ENCODE peak calls at places on chromosomes 11 and 22, in seven cellular contexts. P, I, Y, O, X, B and D are unnamed samples.
A peak's percentile ranks its signal among the peaks of the same experiment; 100 is the strongest.

GRCh38 chr11:134538793-134539192 is 126.8 kb upstream of the B3GAT1 start:
- DNase-seq in O (no peak), B (no peak), Y (no peak), X (no peak), P (peak; percentile 50), I (no peak), D (no peak)

GRCh38 chr22:27906241-27906640 is 12.8 kb downstream of the PITPNB start:
- DNase-seq in Y (no peak), O (no peak), P (no peak), B (no peak), X (no peak), I (no peak), D (no peak)

GRCh38 chr22:44721206-44721605 is 19.2 kb downstream of the PRR5 start:
- DNase-seq in I (no peak), O (no peak), X (no peak), Y (no peak), P (no peak), B (no peak), D (no peak)

GRCh38 chr11:60891103-60891741 is 15.2 kb downstream of the PRPF19 start:
- DNase-seq in Y (no peak), X (no peak), P (no peak), I (peak; percentile 74), B (no peak), O (no peak), D (no peak)

GRCh38 chr11:9231848-9232177 is 33.3 kb downstream of the DENND5A start:
- DNase-seq in O (no peak), B (no peak), Y (no peak), I (no peak), P (no peak), X (no peak), D (no peak)

GRCh38 chr11:116328851-116329250 is 443.9 kb downstream of the BUD13 start:
- DNase-seq in O (no peak), P (no peak), Y (no peak), X (no peak), B (no peak), I (no peak), D (no peak)

GRCh38 chr11:36311926-36312592 is 16.0 kb downstream of the PRR5L start:
- DNase-seq in Y (no peak), I (no peak), B (no peak), P (no peak), X (no peak), O (no peak), D (no peak)

GRCh38 chr11:30855383-30856006 is 269.3 kb upstream of the MPPED2 start:
- DNase-seq in B (no peak), X (no peak), Y (no peak), O (peak; percentile 9), I (no peak), P (no peak), D (no peak)

GRCh38 chr11:94588366-94588952 is 21.3 kb downstream of the PIWIL4 start:
- DNase-seq in Y (no peak), I (no peak), X (no peak), O (no peak), B (no peak), P (no peak), D (no peak)

GRCh38 chr11:34585870-34586654 is 34.8 kb upstream of the EHF start:
- DNase-seq in Y (peak; percentile 56), P (no peak), O (peak; percentile 79), B (no peak), I (no peak), X (no peak), D (no peak)

GRCh38 chr22:42262964-42263363 is 7.5 kb downstream of the TCF20 start:
- DNase-seq in P (peak; percentile 15), B (no peak), O (no peak), Y (no peak), I (no peak), X (no peak), D (no peak)

GRCh38 chr11:28763876-28764275 is 655.7 kb downstream of the METTL15 start:
- DNase-seq in O (no peak), X (no peak), I (no peak), B (no peak), P (no peak), Y (no peak), D (no peak)

GRCh38 chr11:113554531-113554930 is 79.3 kb upstream of the DRD2 start:
- DNase-seq in X (no peak), I (no peak), Y (no peak), P (no peak), O (no peak), B (no peak), D (no peak)

GRCh38 chr11:10443152-10443551 is 11.9 kb upstream of the AMPD3 start:
- DNase-seq in P (no peak), O (no peak), I (no peak), X (no peak), B (no peak), Y (no peak), D (no peak)

GRCh38 chr11:20327377-20327776 is 36.1 kb upstream of the HTATIP2 start:
- DNase-seq in I (no peak), Y (no peak), X (no peak), B (no peak), O (no peak), P (no peak), D (no peak)

GRCh38 chr11:79101736-79102135 is 339.1 kb downstream of the TENM4 start:
- DNase-seq in I (no peak), B (no peak), X (no peak), O (no peak), Y (no peak), P (no peak), D (no peak)

GRCh38 chr11:36216061-36216615 is 73.1 kb downstream of the COMMD9 start:
- DNase-seq in X (no peak), I (no peak), P (no peak), O (no peak), Y (no peak), B (no peak), D (no peak)

GRCh38 chr11:122097419-122098001 is 18.5 kb downstream of the BLID start:
- DNase-seq in I (no peak), B (no peak), X (no peak), O (no peak), P (no peak), Y (no peak), D (no peak)

GRCh38 chr11:28243596-28243995 is 135.4 kb downstream of the METTL15 start:
- DNase-seq in Y (no peak), P (no peak), O (no peak), I (no peak), B (no peak), X (no peak), D (no peak)

GRCh38 chr11:12787847-12788246 is 113.6 kb downstream of the TEAD1 start:
- DNase-seq in O (no peak), B (no peak), P (no peak), Y (no peak), I (no peak), X (no peak), D (no peak)

GRCh38 chr11:62922653-62923371 is 1.6 kb upstream of the CHRM1 start:
- DNase-seq in I (no peak), X (no peak), B (no peak), P (no peak), Y (no peak), O (peak; percentile 59), D (no peak)

GRCh38 chr22:47395481-47395880 is 633.0 kb downstream of the TBC1D22A start:
- DNase-seq in P (no peak), X (no peak), Y (no peak), B (peak; percentile 21), I (no peak), O (peak; percentile 16), D (peak; percentile 15)

GRCh38 chr11:17266781-17267180 is 9.8 kb upstream of the NUCB2 start:
- DNase-seq in I (no peak), P (no peak), Y (no peak), O (no peak), B (no peak), X (no peak), D (no peak)

GRCh38 chr11:42494459-42494858 is 817.3 kb upstream of the API5 start:
- DNase-seq in O (no peak), B (no peak), Y (no peak), P (no peak), I (no peak), X (no peak), D (no peak)
- H3K27ac ChIP-seq in O (no peak overlapping the region), B (no peak overlapping the region), Y (no peak overlapping the region), P (no peak overlapping the region), I (no peak overlapping the region), X (no peak overlapping the region), D (no peak overlapping the region)

GRCh38 chr11:2385156-2386151 is 8.3 kb downstream of the CD81 start:
- DNase-seq in P (no peak), I (no peak), B (no peak), Y (no peak), X (no peak), O (no peak), D (no peak)

GRCh38 chr11:2386591-2386990 is 9.5 kb downstream of the CD81 start:
- DNase-seq in P (no peak), B (no peak), X (no peak), Y (no peak), I (no peak), O (no peak), D (no peak)

GRCh38 chr11:2388431-2389024 is 11.4 kb downstream of the CD81 start:
- DNase-seq in O (no peak), P (no peak), I (no peak), B (no peak), Y (no peak), X (no peak), D (no peak)

GRCh38 chr11:2389344-2390026 is 11.1 kb upstream of the TSSC4 start:
- DNase-seq in O (no peak), X (no peak), Y (no peak), P (no peak), B (no peak), I (no peak), D (no peak)

GRCh38 chr11:2387266-2387982 is 10.3 kb downstream of the CD81 start:
- DNase-seq in Y (no peak), O (no peak), X (no peak), I (no peak), B (no peak), P (no peak), D (no peak)
- TF ChIP-seq POLR2A in Y (no peak), O (no peak), X (no peak), I (no peak), B (no peak), P (no peak), D (no peak)

DNA sequence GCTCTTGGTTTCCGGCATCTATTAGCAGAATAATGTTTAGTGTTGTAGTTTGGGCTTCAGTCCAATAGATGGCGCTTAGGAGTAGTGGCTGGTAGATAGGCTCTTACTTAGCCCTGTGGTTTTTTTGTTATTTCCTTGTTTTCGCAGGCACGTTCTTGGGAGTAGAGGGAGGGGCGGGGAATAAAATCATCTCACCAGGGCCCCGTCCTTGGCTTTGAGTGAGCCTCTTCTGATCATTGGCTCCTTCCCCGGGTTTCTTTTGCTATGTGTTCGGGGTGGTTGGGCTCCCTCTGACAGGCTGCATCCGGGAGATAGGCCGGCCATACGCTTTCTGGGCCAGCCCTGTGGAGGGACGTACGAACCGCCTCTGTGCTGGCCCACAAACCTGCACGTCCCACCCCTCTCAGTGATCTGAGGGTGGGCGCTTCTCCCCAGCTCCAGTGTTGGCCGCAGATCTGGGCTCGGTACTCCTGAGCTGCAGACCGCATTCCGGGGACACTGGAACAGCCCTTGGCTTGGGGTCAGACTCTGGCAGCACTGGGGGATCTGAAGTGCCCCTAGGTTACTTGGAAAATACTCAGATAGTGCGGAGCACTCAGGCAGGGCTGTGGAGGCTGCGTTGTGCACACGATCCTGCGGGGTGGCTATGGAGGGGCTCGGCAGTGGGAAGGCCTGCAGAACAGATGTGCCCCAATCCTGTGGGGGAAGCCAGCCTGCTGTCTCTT is 217.0 kb downstream of the DYNC2H1 start:
- DNase-seq in P (no peak), X (peak; percentile 9), O (peak; percentile 63), Y (peak; percentile 58), B (no peak), I (peak; percentile 42), D (no peak)
- TF ChIP-seq CTCF in P (no peak), X (peak; percentile 53), O (peak; percentile 50), Y (peak; percentile 42), B (peak; percentile 51), I (peak; percentile 57), D (peak; percentile 39)

GRCh38 chr11:130449246-130449990 is 973 bp downstream of the ADAMTS15 start:
- DNase-seq in Y (no peak), P (no peak), B (no peak), I (peak; percentile 65), O (no peak), X (no peak), D (no peak)
- H3K27ac ChIP-seq in Y (no peak overlapping the region), P (peak overlapping the region; percentile 81), B (peak overlapping the region; percentile 52), I (peak overlapping the region; percentile 91), O (peak overlapping the region; percentile 70), X (peak overlapping the region; percentile 77), D (no peak overlapping the region)